ENCODE peak calls at places on chromosomes 13 and 19, in five cellular contexts. W, G, H, M and K are unnamed samples.

GRCh38 chr13:99605417-99606321 is 104.4 kb downstream of the TM9SF2 start:
- DNase-seq in W (no peak), G (peak), H (peak), M (peak), K (no peak)

GRCh38 chr13:41802684-41803554 is 158.0 kb downstream of the VWA8 start:
- DNase-seq in W (no peak), G (no peak), H (no peak), M (no peak), K (no peak)

GRCh38 chr13:110125613-110126272 is 181.2 kb downstream of the COL4A1 start:
- DNase-seq in W (no peak), G (no peak), H (no peak), M (no peak), K (no peak)

GRCh38 chr13:114108894-114109293 is 23.5 kb downstream of the RASA3 start:
- DNase-seq in W (no peak), G (no peak), H (no peak), M (no peak), K (no peak)

GRCh38 chr19:12611361-12611699 is 610 bp downstream of the ZNF791 start:
- DNase-seq in W (no peak), G (peak), H (peak), M (no peak), K (peak)

GRCh38 chr13:53242015-53242414 is 213.4 kb downstream of the OLFM4 start:
- DNase-seq in W (no peak), G (no peak), H (no peak), M (no peak), K (no peak)

GRCh38 chr19:31353826-31354225 is 4.6 kb upstream of the TSHZ3 start:
- DNase-seq in W (no peak), G (no peak), H (no peak), M (no peak), K (no peak)

GRCh38 chr13:32042567-32042966 is 11.0 kb downstream of the FRY start:
- DNase-seq in W (no peak), G (no peak), H (no peak), M (no peak), K (no peak)

GRCh38 chr13:49995535-49996165 is 1.2 kb upstream of the TRIM13 start:
- DNase-seq in W (no peak), G (no peak), H (no peak), M (no peak), K (no peak)